ENCODE peak calls at places on chromosome 2, in four cellular contexts. X, S, J and F are unnamed samples.

GRCh38 chr2:71548589-71549485 is 95.5 kb downstream of the DYSF start:
- DNase-seq in X (peak; percentile 40), S (peak; percentile 83), J (peak; percentile 89), F (peak; percentile 81)

GRCh38 chr2:235390816-235391194 is 103.0 kb upstream of the AGAP1 start:
- DNase-seq in X (no peak), S (no peak), J (no peak), F (no peak)

GRCh38 chr2:85017436-85018048 is 46.6 kb downstream of the KCMF1 start:
- DNase-seq in X (no peak), S (no peak), J (no peak), F (peak; percentile 41)

GRCh38 chr2:112706170-112706664 is 14.6 kb upstream of the NT5DC4 start:
- DNase-seq in X (no peak), S (peak; percentile 32), J (no peak), F (no peak)

GRCh38 chr2:227415538-227416424 is 28.0 kb upstream of the SCYGR1 start:
- DNase-seq in X (peak; percentile 2), S (no peak), J (peak; percentile 73), F (peak; percentile 55)

GRCh38 chr2:96082211-96083063 is 33.9 kb downstream of the ADRA2B start:
- DNase-seq in X (no peak), S (no peak), J (no peak), F (no peak)

GRCh38 chr2:37585295-37585908 is 86.0 kb downstream of the CDC42EP3 start:
- DNase-seq in X (peak; percentile 16), S (no peak), J (no peak), F (peak; percentile 62)

GRCh38 chr2:112836695-112837117 is at the start of gene IL1B:
- DNase-seq in X (no peak), S (no peak), J (peak; percentile 65), F (peak; percentile 51)

GRCh38 chr2:230435431-230435830 is 19.4 kb downstream of the SP100 start:
- DNase-seq in X (no peak), S (no peak), J (no peak), F (no peak)

GRCh38 chr2:167946367-167946955 is 300.9 kb downstream of the STK39 start:
- DNase-seq in X (no peak), S (no peak), J (no peak), F (no peak)

GRCh38 chr2:215748446-215748845 is 264.9 kb downstream of the MREG start:
- DNase-seq in X (no peak), S (no peak), J (no peak), F (peak; percentile 61)

GRCh38 chr2:112304298-112304941 is 29.0 kb downstream of the ZC3H6 start:
- DNase-seq in X (no peak), S (no peak), J (no peak), F (no peak)

GRCh38 chr2:9473308-9473984 is 905 bp upstream of the IAH1 start:
- DNase-seq in X (peak; percentile 26), S (no peak), J (no peak), F (no peak)

GRCh38 chr2:30686000-30686399 is 121.2 kb downstream of the CAPN13 start:
- DNase-seq in X (no peak), S (no peak), J (no peak), F (no peak)